ENCODE peak calls at places on chromosomes 5 and 9, in five cellular contexts. S is CD8-positive, alpha-beta T cell; V is AG10803; K is A549; L is Peyer's patch. I is an unnamed sample.

GRCh38 chr5:180069589-180070247 is 1.8 kb downstream of the RNF130 start:
- DNase-seq in S (no peak), V (peak), K (no peak), L (peak), I (no peak)

GRCh38 chr9:129414377-129415021 is 206.4 kb downstream of the C9orf50 start:
- DNase-seq in S (peak), V (peak), K (peak), L (no peak), I (no peak)

GRCh38 chr9:120536949-120537640 is 42.9 kb downstream of the CDK5RAP2 start:
- DNase-seq in S (no peak), V (no peak), K (no peak), L (no peak), I (no peak)

GRCh38 chr5:17374973-17375844 is 122.8 kb upstream of the TAF11L2 start:
- DNase-seq in S (no peak), V (no peak), K (peak), L (no peak), I (no peak)

GRCh38 chr9:125444166-125444565 is 182.5 kb downstream of the GAPVD1 start:
- DNase-seq in S (no peak), V (no peak), K (no peak), L (no peak), I (no peak)

GRCh38 chr9:90726215-90726614 is 75.4 kb upstream of the SYK start:
- DNase-seq in S (no peak), V (no peak), K (no peak), L (no peak), I (peak)

GRCh38 chr5:79666758-79667157 is 22.9 kb upstream of the CMYA5 start:
- DNase-seq in S (no peak), V (no peak), K (no peak), L (no peak), I (peak)

GRCh38 chr5:10317825-10318682 is 10.4 kb upstream of the CMBL start:
- DNase-seq in S (no peak), V (no peak), K (no peak), L (no peak), I (peak)

GRCh38 chr5:135086326-135086725 is 52.3 kb upstream of the PITX1 start:
- DNase-seq in S (no peak), V (no peak), K (no peak), L (peak), I (no peak)

GRCh38 chr5:38835887-38836286 is 9.9 kb upstream of the OSMR start:
- DNase-seq in S (no peak), V (peak), K (no peak), L (no peak), I (no peak)

GRCh38 chr5:139641116-139642080 is 6.8 kb upstream of the CXXC5 start:
- DNase-seq in S (no peak), V (no peak), K (no peak), L (peak), I (no peak)

GRCh38 chr5:132839426-132840301 is 9.2 kb upstream of the SHROOM1 start:
- DNase-seq in S (no peak), V (peak), K (no peak), L (no peak), I (no peak)

GRCh38 chr9:69564557-69564956 is 107.6 kb downstream of the APBA1 start:
- DNase-seq in S (no peak), V (peak), K (no peak), L (no peak), I (no peak)

GRCh38 chr9:111525056-111525977 is at the start of gene ZNF483:
- DNase-seq in S (peak), V (peak), K (peak), L (peak), I (peak)

GRCh38 chr5:72510610-72511121 is 3.5 kb upstream of the ZNF366 start:
- DNase-seq in S (no peak), V (peak), K (no peak), L (no peak), I (peak)

GRCh38 chr5:142327111-142327842 is 2.5 kb upstream of the SPRY4 start:
- DNase-seq in S (no peak), V (peak), K (no peak), L (no peak), I (no peak)

GRCh38 chr5:218457-219289 is 553 bp downstream of the SDHA start:
- DNase-seq in S (no peak), V (peak), K (peak), L (peak), I (peak)

GRCh38 chr5:634191-634590 is 22.1 kb downstream of the CEP72 start:
- DNase-seq in S (no peak), V (no peak), K (no peak), L (no peak), I (no peak)

GRCh38 chr9:26863074-26863473 is 29.5 kb downstream of the CAAP1 start:
- DNase-seq in S (no peak), V (peak), K (peak), L (no peak), I (no peak)
- TF ChIP-seq CTCF in S (no peak), V (peak), K (peak), L (peak), I (no peak)

DNA sequence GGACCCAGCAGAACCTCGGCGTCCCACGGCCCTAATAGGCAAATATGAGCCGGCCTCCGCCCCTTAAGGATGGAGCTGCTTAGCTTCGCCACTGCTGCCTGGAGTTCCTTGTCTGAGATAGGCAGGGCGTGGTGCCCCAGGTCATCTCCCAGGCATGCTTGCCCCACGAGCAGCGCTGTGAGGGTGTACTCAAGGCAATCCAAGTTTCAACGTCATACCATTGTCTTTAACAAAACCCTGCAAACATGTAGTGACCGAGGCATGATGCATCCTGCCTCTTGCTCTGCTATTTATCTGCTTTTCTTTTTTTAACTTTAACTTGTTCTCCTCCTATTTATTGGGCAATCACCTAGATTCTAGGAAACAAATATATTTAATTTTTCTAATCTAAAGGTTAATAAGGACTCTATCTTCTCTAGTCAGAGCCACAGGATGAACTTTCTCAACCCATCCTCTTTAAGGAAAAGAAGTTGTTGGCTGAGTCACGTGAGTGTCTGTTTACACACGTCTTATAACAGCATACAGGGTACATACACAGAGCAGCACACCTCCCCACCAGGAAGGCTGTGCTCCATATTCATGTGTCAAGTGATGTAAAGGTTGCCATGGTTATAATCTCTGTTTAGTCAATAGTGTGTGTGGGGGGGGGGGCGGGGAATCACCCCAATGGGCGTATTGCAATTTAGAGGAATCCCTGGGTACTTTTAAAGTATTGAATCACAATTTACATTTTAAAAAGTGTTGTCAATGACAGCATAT is 27.3 kb upstream of the ZSWIM6 start:
- DNase-seq in S (no peak), V (peak), K (peak), L (peak), I (no peak)
- H3K4me3 ChIP-seq in S (no peak), V (no peak), K (peak), L (no peak), I (no peak)

DNA sequence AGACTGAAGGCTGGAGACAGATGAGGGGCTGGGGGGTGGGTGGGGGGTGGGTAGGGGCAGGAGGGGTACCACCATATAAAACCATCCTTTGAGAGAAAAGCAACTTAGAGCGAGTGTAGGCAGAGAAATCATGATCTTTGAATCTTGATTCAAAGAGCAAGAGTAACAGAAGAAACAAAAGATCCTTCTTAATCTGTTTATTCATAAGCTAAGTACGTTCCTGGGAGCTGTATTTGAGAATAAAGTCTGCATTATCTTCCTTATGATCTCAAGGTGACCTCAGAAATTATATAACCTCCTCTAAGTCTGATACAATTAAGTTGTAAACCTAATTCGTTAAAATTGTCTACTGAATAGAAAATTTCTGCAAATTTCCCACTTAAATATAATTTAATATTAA is 558.8 kb downstream of the NR2F1-AS1 start:
- DNase-seq in S (no peak), V (no peak), K (no peak), L (no peak), I (no peak)
- TF ChIP-seq CTCF in S (no peak), V (no peak), K (no peak), L (no peak), I (no peak)

GRCh38 chr5:123285122-123286011 is 137.8 kb downstream of the CEP120 start:
- DNase-seq in S (no peak), V (peak), K (no peak), L (no peak), I (no peak)
- H3K4me3 ChIP-seq in S (no peak), V (peak), K (peak), L (no peak), I (no peak)

DNA sequence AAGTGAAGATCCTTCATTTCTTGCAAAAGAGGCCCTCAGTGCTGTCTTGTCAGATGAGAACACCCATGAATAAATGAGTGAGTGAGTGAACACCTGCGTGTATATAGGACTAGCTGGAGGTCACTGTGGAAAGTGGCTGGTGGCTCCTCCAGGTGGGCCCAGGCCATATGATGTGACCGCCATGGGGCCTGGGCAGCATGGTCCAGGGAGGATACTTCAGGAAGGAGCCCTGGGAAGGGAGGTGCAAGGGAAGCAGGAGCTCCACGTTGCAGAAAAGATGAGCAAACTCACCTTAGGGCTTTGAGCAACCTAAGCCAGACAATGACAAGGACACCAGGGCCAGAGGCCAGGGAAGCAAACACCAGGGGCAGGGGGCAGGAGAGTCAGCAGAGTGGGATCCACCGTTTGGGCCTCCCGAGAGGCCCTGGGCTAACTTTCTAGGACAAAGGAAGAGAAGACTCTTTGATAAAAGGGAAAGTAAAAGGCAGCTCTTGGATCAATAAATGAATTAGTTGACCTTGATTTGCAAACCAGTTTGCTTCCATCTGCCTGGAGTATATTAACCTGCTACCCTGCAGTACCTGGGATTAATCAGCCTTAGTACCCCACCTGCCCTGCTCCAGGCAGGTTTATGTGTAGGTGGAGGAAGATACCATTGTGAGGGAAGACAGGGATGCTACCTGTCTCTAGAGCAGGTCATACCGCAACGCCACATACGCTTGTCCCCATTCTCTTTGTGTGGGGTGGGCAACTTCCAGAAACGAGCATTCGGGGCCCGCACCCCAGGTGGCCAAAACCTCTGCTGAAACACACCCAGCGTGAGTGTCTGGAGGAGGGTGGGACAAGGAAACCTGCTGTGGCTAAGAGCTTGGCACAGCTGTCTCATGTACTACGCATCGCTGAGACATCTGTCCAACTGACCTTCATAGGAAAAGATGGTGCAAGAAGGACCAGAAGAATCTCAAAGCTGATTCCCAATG is 51.4 kb upstream of the OLFM1 start:
- DNase-seq in S (no peak), V (no peak), K (no peak), L (peak), I (no peak)
- TF ChIP-seq CTCF in S (no peak), V (no peak), K (no peak), L (no peak), I (no peak)

GRCh38 chr9:74494490-74494889 is 2.6 kb upstream of the RORB start:
- DNase-seq in S (no peak), V (no peak), K (no peak), L (no peak), I (no peak)
- H3K4me3 ChIP-seq in S (no peak), V (no peak), K (no peak), L (no peak), I (no peak)

DNA sequence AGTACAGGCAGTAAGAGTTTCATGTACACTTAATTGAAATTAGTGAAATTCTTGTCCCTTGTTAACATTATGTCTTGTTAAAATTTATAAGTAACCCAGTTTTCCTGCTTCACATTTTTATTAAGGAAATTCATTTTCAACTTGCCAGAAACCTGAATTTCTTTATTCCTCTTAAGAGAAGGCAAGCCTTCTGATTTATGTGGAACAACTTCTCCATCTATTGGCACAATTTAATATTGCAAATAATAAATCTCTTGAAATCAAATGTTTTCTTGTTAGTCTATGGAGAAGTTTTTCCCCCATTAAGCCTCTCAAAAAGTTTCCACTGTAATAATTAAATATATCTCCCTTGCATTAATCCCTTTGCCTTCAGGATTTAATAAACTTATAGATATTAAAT is 33.8 kb upstream of the ACO1 start:
- DNase-seq in S (no peak), V (peak), K (peak), L (no peak), I (no peak)
- TF ChIP-seq CTCF in S (peak), V (peak), K (peak), L (peak), I (no peak)

GRCh38 chr5:31361906-31362900 is 168.7 kb downstream of the CDH6 start:
- DNase-seq in S (no peak), V (peak), K (no peak), L (no peak), I (no peak)

GRCh38 chr5:31366941-31367340 is 165.0 kb downstream of the DROSHA start:
- DNase-seq in S (no peak), V (peak), K (no peak), L (no peak), I (no peak)

GRCh38 chr5:31364881-31365636 is 166.8 kb downstream of the DROSHA start:
- DNase-seq in S (no peak), V (peak), K (no peak), L (no peak), I (no peak)

GRCh38 chr5:31362931-31363568 is 168.8 kb downstream of the DROSHA start:
- DNase-seq in S (no peak), V (peak), K (no peak), L (no peak), I (no peak)

GRCh38 chr5:31365776-31366175 is 166.1 kb downstream of the DROSHA start:
- DNase-seq in S (no peak), V (no peak), K (no peak), L (no peak), I (no peak)
- H3K4me3 ChIP-seq in S (no peak), V (no peak), K (no peak), L (no peak), I (no peak)

I was measured in GM12865.